ENCODE peak calls at places on chromosomes 2 and 18, in six cellular contexts. I is GM23248, Z is PC-9, N is mammary epithelial cell, F is HepG2, R is IMR-90. D is an unnamed sample.

GRCh38 chr18:22265838-22266237 is 96.4 kb downstream of the GATA6 start:
- DNase-seq in I (no peak), Z (no peak), N (no peak), F (no peak), R (no peak), D (no peak)

GRCh38 chr2:210366675-210367080 is 51.7 kb upstream of the MYL1 start:
- DNase-seq in I (peak), Z (no peak), N (no peak), F (no peak), R (no peak), D (no peak)

GRCh38 chr2:212539145-212539880 is 711 bp upstream of the ERBB4 start:
- DNase-seq in I (peak), Z (no peak), N (no peak), F (no peak), R (no peak), D (peak)

GRCh38 chr2:78418041-78418440 is 607.5 kb upstream of the REG3G start:
- DNase-seq in I (no peak), Z (no peak), N (no peak), F (no peak), R (no peak), D (peak)

GRCh38 chr2:215830313-215830712 is 183.0 kb downstream of the MREG start:
- DNase-seq in I (peak), Z (no peak), N (peak), F (peak), R (peak), D (peak)

GRCh38 chr2:23491622-23492336 is 106.8 kb downstream of the KLHL29 start:
- DNase-seq in I (no peak), Z (no peak), N (no peak), F (no peak), R (no peak), D (no peak)

GRCh38 chr2:103809390-103809789 is 1044.5 kb upstream of the POU3F3 start:
- DNase-seq in I (no peak), Z (no peak), N (no peak), F (no peak), R (no peak), D (no peak)

GRCh38 chr2:98327776-98328175 is 18.5 kb upstream of the CNGA3 start:
- DNase-seq in I (no peak), Z (no peak), N (no peak), F (no peak), R (no peak), D (no peak)

GRCh38 chr2:196171946-196172345 is 568 bp upstream of the STK17B start:
- DNase-seq in I (no peak), Z (no peak), N (peak), F (no peak), R (no peak), D (no peak)

GRCh38 chr2:167861574-167862193 is 385.7 kb downstream of the STK39 start:
- DNase-seq in I (no peak), Z (no peak), N (no peak), F (no peak), R (no peak), D (no peak)

GRCh38 chr2:18047114-18047695 is 168.7 kb downstream of the KCNS3 start:
- DNase-seq in I (peak), Z (no peak), N (no peak), F (no peak), R (no peak), D (no peak)

GRCh38 chr18:3266062-3266608 is 4.2 kb downstream of the MYL12B start:
- DNase-seq in I (no peak), Z (no peak), N (peak), F (no peak), R (no peak), D (peak)

GRCh38 chr2:100976634-100977391 is 25.3 kb upstream of the RPL31 start:
- DNase-seq in I (no peak), Z (no peak), N (no peak), F (no peak), R (peak), D (peak)

GRCh38 chr2:191115801-191116200 is 35.0 kb downstream of the STAT4 start:
- DNase-seq in I (peak), Z (no peak), N (no peak), F (no peak), R (peak), D (no peak)

GRCh38 chr2:11611251-11611650 is 58.7 kb downstream of the NTSR2 start:
- DNase-seq in I (no peak), Z (no peak), N (no peak), F (no peak), R (no peak), D (no peak)

GRCh38 chr18:48896875-48897511 is 53.8 kb downstream of the SMAD7 start:
- DNase-seq in I (peak), Z (peak), N (peak), F (peak), R (peak), D (peak)

GRCh38 chr18:13471971-13472628 is 253.5 kb downstream of the LDLRAD4 start:
- DNase-seq in I (no peak), Z (no peak), N (no peak), F (peak), R (no peak), D (no peak)

GRCh38 chr2:238287702-238288649 is at the start of gene PER2:
- DNase-seq in I (peak), Z (peak), N (peak), F (peak), R (peak), D (peak)

GRCh38 chr18:274313-274712 is 6.5 kb upstream of the THOC1 start:
- DNase-seq in I (no peak), Z (no peak), N (no peak), F (no peak), R (no peak), D (no peak)

GRCh38 chr2:47992671-47993070 is 86.4 kb upstream of the FBXO11 start:
- DNase-seq in I (no peak), Z (peak), N (no peak), F (no peak), R (no peak), D (no peak)

GRCh38 chr2:23324281-23324680 is 60.7 kb upstream of the KLHL29 start:
- DNase-seq in I (no peak), Z (no peak), N (no peak), F (no peak), R (no peak), D (no peak)

GRCh38 chr2:241563031-241563507 is 4.5 kb downstream of the BOK start:
- DNase-seq in I (no peak), Z (no peak), N (no peak), F (no peak), R (no peak), D (no peak)

GRCh38 chr2:178761759-178762371 is 45.4 kb downstream of the TTN start:
- DNase-seq in I (peak), Z (peak), N (peak), F (peak), R (peak), D (peak)

GRCh38 chr2:17426708-17427107 is 91.5 kb downstream of the RAD51AP2 start:
- DNase-seq in I (no peak), Z (no peak), N (peak), F (no peak), R (no peak), D (no peak)

GRCh38 chr2:209348453-209348852 is 75.4 kb upstream of the MAP2 start:
- DNase-seq in I (no peak), Z (no peak), N (no peak), F (no peak), R (no peak), D (no peak)

GRCh38 chr2:71935291-71935848 is 212.3 kb downstream of the CYP26B1 start:
- DNase-seq in I (peak), Z (no peak), N (no peak), F (no peak), R (no peak), D (no peak)

GRCh38 chr2:121475811-121476571 is 54.7 kb upstream of the RNU4ATAC start:
- DNase-seq in I (peak), Z (no peak), N (peak), F (peak), R (peak), D (no peak)

GRCh38 chr2:61179701-61180639 is 18.0 kb downstream of the C2orf74 start:
- DNase-seq in I (peak), Z (no peak), N (peak), F (no peak), R (peak), D (peak)
- H3K4me3 ChIP-seq in I (peak), Z (no peak), N (no peak), F (no peak), R (no peak), D (no peak)

GRCh38 chr2:234075521-234075915 is 25.0 kb downstream of the SPP2 start:
- DNase-seq in I (no peak), Z (no peak), N (no peak), F (no peak), R (no peak), D (no peak)

GRCh38 chr2:234072454-234072853 is 22.0 kb downstream of the SPP2 start:
- DNase-seq in I (no peak), Z (no peak), N (no peak), F (no peak), R (no peak), D (no peak)

GRCh38 chr2:234075947-234076346 is 25.4 kb downstream of the SPP2 start:
- DNase-seq in I (no peak), Z (no peak), N (no peak), F (no peak), R (no peak), D (no peak)

GRCh38 chr2:234074751-234075520 is 24.4 kb downstream of the SPP2 start:
- DNase-seq in I (no peak), Z (no peak), N (no peak), F (no peak), R (no peak), D (no peak)

GRCh38 chr2:234076451-234076850 is 25.9 kb downstream of the SPP2 start:
- DNase-seq in I (no peak), Z (no peak), N (no peak), F (peak), R (no peak), D (no peak)
- H3K4me2 ChIP-seq in I (no peak), Z (no peak), N (no peak), F (peak), R (no peak), D (no peak)

GRCh38 chr2:46317092-46317486 is 19.9 kb downstream of the EPAS1 start:
- DNase-seq in I (no peak), Z (no peak), N (no peak), F (no peak), R (no peak), D (no peak)

GRCh38 chr2:46313063-46313462 is 15.9 kb downstream of the EPAS1 start:
- DNase-seq in I (no peak), Z (no peak), N (no peak), F (no peak), R (no peak), D (no peak)

GRCh38 chr2:46318579-46319460 is 21.6 kb downstream of the EPAS1 start:
- DNase-seq in I (no peak), Z (peak), N (no peak), F (no peak), R (no peak), D (no peak)

GRCh38 chr2:46314065-46314835 is 17.0 kb downstream of the EPAS1 start:
- DNase-seq in I (no peak), Z (no peak), N (no peak), F (no peak), R (no peak), D (no peak)

DNA sequence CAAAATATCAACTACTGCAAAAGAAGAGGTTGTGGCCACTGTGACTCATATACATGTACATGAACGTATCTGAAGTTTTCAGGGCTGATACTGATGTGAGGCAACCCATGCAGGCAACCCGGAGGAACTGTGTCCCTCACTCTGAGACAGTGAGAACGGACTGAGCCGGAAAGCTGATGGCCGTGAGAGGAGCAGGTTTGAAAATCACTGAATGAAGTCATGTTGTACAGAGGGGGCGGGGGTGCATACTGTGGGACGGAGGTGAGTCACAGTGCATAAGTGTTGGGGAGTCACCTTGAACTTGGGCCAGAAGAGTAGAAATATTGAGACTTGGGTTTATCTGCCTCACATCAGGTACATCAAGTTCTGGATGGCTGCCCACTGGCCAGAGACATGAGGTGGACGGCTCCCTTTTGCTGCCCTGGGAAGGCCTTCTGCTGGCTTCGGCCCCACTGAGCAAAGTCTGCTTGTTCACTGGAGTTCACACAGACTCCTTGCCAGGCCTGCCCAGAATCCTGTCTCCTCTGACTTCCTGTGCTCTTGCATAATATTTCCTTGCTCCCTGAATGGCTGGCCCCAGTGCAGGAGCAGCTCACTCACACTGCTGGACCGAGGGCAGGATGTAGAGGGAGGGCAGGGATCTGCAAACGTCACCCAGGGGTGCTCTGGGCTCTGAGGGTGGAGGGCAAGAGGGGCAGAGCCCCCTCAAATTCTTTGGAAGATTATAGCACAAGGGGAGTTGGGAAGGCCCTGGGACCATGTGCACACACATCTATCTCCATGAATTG is 18.1 kb downstream of the EPAS1 start:
- DNase-seq in I (peak), Z (peak), N (peak), F (peak), R (peak), D (peak)
- H3K4me3 ChIP-seq in I (peak), Z (peak), N (no peak), F (no peak), R (no peak), D (no peak)

DNA sequence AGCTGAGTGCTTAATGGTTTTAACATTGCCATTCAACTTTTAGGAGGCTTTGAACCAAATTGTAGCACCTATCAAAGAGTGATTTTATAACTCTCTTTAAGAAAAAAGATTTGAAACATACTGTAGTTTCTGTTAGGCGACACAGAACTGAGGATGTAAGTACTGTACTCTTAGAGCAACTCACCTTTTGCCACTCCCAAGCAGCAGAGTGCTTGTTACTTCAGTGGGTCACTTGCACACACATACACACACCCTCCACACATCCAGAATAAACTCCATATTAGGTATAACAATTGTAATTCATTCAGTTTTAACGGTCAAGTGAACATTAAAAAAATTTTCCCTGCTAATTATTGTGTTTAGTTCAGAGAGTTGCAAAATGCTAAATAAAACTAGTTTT is 118.3 kb downstream of the CAMKMT start:
- DNase-seq in I (no peak), Z (no peak), N (no peak), F (no peak), R (no peak), D (no peak)
- H3K4me2 ChIP-seq in I (no peak), Z (no peak), N (no peak), F (no peak), R (no peak), D (peak)

DNA sequence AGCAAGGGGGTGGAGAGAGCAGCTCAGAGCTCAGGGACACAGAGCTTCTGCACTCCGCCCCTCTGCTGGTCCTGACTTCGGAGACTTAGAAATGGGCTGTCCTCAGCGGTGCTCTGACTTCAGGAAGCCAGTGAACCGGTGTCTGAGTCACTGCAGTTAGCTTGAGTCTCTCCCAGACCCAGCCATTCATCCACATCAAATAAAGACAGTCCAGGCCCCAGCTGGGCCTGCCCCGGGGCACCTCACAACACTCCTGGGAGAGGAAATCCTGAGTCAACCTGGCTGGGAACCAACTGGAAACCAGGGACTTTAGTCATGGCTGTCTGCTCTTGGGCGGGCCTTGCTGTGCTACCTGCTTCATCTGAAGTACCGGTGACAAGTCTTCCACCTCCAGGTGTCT is 5.4 kb upstream of the ITGB6 start:
- DNase-seq in I (peak), Z (peak), N (peak), F (peak), R (peak), D (peak)
- H3K4me3 ChIP-seq in I (no peak), Z (peak), N (peak), F (no peak), R (no peak), D (no peak)

GRCh38 chr2:44778671-44779476 is 162.6 kb upstream of the SIX3 start:
- DNase-seq in I (no peak), Z (no peak), N (no peak), F (no peak), R (no peak), D (no peak)
- H3K4me2 ChIP-seq in I (no peak), Z (no peak), N (no peak), F (peak), R (no peak), D (peak)

DNA sequence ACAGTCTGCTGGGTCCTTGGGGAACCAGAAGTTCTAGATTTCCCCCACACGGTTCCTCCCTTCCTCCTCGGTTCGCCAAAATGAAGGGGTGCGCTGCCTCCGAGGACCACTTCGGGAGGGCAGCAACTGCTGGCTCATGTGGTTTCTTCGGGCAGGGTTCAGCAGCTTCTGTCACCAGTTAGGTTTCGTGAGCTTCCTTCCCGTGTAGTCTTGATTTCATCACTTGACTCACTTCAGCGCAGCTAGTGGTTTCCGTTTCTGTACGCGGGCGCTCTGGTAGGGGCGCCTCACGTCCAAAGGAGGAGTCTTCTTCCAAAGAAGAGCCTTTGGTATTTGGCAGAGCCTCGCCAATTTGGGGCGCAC is 454 bp upstream of the GALNT3 start:
- DNase-seq in I (peak), Z (peak), N (peak), F (no peak), R (peak), D (peak)
- H3K4me3 ChIP-seq in I (peak), Z (peak), N (peak), F (no peak), R (peak), D (peak)

GRCh38 chr18:24231773-24232735 is 93.2 kb downstream of the CABYR start:
- DNase-seq in I (peak), Z (no peak), N (no peak), F (no peak), R (peak), D (peak)
- H3K4me2 ChIP-seq in I (peak), Z (no peak), N (no peak), F (no peak), R (peak), D (peak)

GRCh38 chr2:85852979-85853498 is 35.8 kb downstream of the ST3GAL5 start:
- DNase-seq in I (peak), Z (no peak), N (no peak), F (no peak), R (no peak), D (no peak)
- H3K4me3 ChIP-seq in I (peak), Z (no peak), N (no peak), F (no peak), R (no peak), D (no peak)

GRCh38 chr18:57209697-57210096 is 62.8 kb downstream of the BOD1L2 start:
- DNase-seq in I (no peak), Z (no peak), N (no peak), F (no peak), R (no peak), D (no peak)

GRCh38 chr18:57210711-57211411 is 64.0 kb downstream of the BOD1L2 start:
- DNase-seq in I (no peak), Z (peak), N (no peak), F (peak), R (no peak), D (peak)

GRCh38 chr18:57211412-57211750 is 64.5 kb downstream of the BOD1L2 start:
- DNase-seq in I (no peak), Z (peak), N (no peak), F (no peak), R (no peak), D (no peak)

GRCh38 chr18:57211776-57212175 is 64.9 kb downstream of the BOD1L2 start:
- DNase-seq in I (no peak), Z (no peak), N (no peak), F (no peak), R (no peak), D (no peak)

DNA sequence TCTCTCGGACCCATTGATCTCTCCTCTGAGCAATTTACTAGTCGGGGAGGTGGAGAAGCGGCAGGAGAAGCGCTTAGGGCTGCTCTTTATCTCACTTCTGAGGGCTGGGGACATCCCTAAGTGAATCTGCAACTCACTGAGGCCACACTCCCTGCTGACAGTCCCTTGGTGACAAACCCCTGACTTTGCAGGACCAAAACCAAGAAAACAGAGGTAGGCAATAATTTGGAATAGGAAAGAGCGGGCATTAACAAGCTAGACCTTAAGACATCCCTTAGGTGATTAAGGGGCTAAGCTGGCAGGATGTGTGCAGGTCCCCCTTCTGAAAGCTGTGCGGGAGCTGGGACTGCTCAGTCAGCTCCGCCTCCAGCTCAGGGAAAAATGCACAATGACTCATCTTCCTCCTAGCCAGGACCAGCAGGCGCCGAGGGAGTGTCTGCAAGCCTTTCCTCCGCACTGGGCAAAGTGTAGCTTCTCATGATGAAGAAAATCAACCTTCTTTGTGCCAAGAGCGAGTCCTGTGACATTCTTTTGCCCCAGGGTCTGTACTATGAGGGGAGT is 63.3 kb downstream of the BOD1L2 start:
- DNase-seq in I (peak), Z (peak), N (peak), F (peak), R (peak), D (peak)
- H3K4me2 ChIP-seq in I (peak), Z (peak), N (peak), F (peak), R (peak), D (peak)

D was measured in hepatocyte.